ENCODE peak calls at places on chromosomes 16 and 17, in four cellular contexts. D is HCT116, H is HepG2, G is H1. P is an unnamed sample.

GRCh38 chr17:21379080-21379711 is 3.0 kb downstream of the KCNJ12 start:
- DNase-seq in D (no peak), G (no peak), H (no peak), P (no peak)

GRCh38 chr17:40791808-40792436 is 7.8 kb downstream of the KRT28 start:
- DNase-seq in D (peak), H (peak), G (no peak), P (peak)

GRCh38 chr17:61698244-61698643 is 107.2 kb upstream of the NACA2 start:
- DNase-seq in D (no peak), G (no peak), H (no peak), P (no peak)

GRCh38 chr17:58586009-58586408 is 71.6 kb upstream of the MTMR4 start:
- DNase-seq in D (no peak), G (no peak), H (no peak), P (no peak)

GRCh38 chr17:57892820-57893595 is 43.2 kb upstream of the MRPS23 start:
- DNase-seq in D (peak), G (no peak), H (peak), P (no peak)

GRCh38 chr17:75338335-75338734 is 49.1 kb upstream of the SLC25A19 start:
- DNase-seq in G (no peak), H (no peak), D (no peak), P (peak)

GRCh38 chr17:27609606-27610303 is 21.2 kb upstream of the LGALS9 start:
- DNase-seq in G (no peak), D (no peak), H (peak), P (no peak)

GRCh38 chr17:80637286-80637703 is 92.7 kb downstream of the RPTOR start:
- DNase-seq in H (no peak), D (no peak), G (no peak), P (no peak)

GRCh38 chr16:29821663-29822115 is 1.4 kb downstream of the MVP start:
- DNase-seq in G (no peak), H (no peak), D (peak), P (no peak)

GRCh38 chr16:88706288-88706964 is at the start of the genes CTU2 and RNF166:
- DNase-seq in D (peak), G (peak), H (peak), P (peak)

GRCh38 chr16:64152010-64152767 is 969.7 kb downstream of the CDH11 start:
- DNase-seq in H (no peak), G (no peak), D (no peak), P (no peak)

DNA sequence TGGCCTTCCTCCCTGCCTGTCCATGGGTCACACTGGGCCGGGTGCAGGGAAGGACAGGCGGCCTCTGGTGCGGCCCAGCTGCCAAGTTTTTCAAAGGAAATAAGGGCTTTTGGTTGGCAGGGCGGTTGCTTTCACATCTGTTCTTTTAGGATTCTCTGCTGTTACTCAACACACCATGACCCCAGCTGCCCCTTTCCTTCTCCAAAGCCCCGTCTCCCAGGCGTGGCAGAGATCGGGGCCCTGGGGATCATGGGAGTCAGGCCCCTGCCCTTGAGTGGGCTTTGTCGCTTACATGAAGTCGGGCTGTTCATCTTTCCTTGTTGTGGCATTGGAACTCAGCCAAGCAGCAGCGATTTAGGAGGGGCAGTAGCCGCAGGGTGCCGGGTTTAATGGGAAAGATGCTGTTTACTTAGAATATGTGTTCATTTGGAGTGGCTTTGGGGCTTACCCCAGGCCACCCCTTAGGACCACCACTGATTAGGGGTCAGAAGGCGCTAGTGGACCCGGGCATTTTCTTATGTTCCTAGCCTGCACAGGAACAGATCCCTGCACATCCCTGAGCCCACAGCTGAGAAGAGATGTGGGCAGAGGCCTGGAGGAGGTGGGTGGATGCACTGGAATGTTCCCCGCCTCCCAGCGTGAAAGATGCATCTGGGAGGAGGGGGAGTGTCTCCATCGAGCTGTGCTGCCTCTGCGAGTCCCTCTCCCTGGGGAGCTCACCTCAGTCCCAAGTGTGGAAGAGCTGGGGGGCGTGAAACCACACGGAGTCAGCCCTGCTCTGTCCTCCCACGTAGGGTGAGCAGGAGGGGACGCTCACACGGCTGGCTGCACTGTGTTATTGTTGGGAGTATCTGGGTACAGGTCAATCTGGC is 6.8 kb upstream of the ADCY7 start:
- DNase-seq in H (no peak), G (no peak), D (no peak), P (no peak)
- TF ChIP-seq FOSL1 in H (no peak), G (no peak), D (no peak), P (no peak)

DNA sequence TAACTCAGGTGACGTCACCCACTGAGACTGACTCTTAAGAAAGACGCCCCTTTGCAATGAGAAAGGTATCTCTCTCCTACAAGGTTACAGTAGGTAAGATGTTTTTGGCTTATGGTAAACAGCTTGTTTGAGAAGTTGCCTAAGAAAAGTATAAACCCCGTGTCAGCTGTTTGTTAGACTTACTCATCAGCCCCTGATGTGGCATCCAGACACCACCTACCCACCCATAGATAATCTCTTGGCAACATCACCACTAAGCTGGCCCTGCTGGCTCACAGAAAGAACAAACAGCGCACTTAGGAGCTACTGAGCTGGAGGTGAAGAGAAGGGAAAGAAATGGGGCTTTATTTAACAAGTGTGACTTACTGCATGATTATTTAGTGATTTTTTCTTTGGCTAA is 121.0 kb downstream of the PARN start:
- DNase-seq in H (peak), D (no peak), G (no peak), P (no peak)
- TF ChIP-seq FOSL1 in H (no peak), D (no peak), G (no peak), P (peak)

GRCh38 chr16:68459457-68459856 is 11.1 kb upstream of the SMPD3 start:
- DNase-seq in D (no peak), G (no peak), H (no peak), P (no peak)
- TF ChIP-seq FOSL1 in D (no peak), G (no peak), H (no peak), P (no peak)

GRCh38 chr17:49101054-49101534 is 31.5 kb upstream of the B4GALNT2 start:
- DNase-seq in G (no peak), H (no peak), D (peak), P (no peak)
- TF ChIP-seq FOSL1 in G (no peak), H (peak), D (peak), P (peak)

GRCh38 chr16:31009120-31009519 is 1.3 kb downstream of the STX1B start:
- DNase-seq in H (no peak), G (no peak), D (no peak), P (no peak)

GRCh38 chr16:31007684-31008083 is 2.8 kb downstream of the STX1B start:
- DNase-seq in G (no peak), D (no peak), H (no peak), P (no peak)

GRCh38 chr16:31006589-31006988 is 3.8 kb downstream of the STX1B start:
- DNase-seq in D (no peak), H (no peak), G (no peak), P (no peak)

GRCh38 chr16:31009894-31010293 is 544 bp downstream of the STX1B start:
- DNase-seq in D (no peak), H (no peak), G (no peak), P (no peak)

GRCh38 chr16:31008154-31008950 is 2.1 kb downstream of the STX1B start:
- DNase-seq in H (no peak), D (no peak), G (no peak), P (no peak)
- TF ChIP-seq FOSL1 in H (no peak), D (no peak), G (no peak), P (no peak)

DNA sequence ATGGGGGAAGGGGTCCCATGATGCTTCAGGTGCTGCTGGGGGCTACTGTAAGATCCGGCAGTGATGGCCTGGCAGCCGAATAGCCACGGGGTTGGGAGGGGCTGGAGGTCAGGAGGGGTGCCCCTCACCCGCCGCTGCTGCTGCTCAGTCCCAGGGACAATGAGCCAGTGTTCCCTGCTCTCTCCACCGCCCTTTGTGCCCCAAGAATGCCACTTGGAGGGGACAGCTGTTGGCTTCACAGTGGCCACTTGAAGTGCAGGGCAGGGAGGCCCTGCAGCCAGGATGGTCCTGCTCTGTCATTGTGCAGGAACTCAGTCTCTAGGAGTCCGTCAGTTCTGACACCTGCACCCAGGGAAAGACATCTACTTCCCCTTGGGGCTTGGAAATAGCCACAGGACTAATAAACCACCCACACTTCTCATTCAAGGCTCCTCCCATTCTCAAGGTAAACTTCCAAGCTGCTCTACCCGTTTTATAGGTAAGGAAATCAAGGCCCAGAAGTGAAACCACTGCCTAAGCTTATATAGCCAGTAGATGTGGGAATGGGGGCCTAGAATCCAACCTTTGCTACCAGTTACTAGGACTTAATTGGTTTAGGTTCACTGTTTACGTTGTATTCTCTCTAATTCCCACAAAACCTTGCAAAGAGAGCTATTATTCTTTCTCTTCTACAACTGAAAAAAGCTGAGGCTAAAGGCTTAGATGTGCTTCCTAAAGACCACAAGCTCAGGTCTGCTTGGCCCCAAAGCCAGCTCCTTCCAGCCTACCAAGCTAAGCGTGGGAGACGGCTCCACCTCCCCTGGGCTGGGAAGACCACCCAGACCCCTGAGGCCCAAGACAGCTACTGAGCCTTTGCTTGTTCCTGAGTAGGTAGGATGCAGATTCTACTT is 6.2 kb upstream of the CPSF4L start:
- DNase-seq in H (peak), G (no peak), D (no peak), P (no peak)
- TF ChIP-seq FOSL1 in H (no peak), G (no peak), D (no peak), P (no peak)

GRCh38 chr17:44780845-44781480 is 22.2 kb downstream of the ADAM11 start:
- DNase-seq in H (no peak), G (no peak), D (no peak), P (no peak)

GRCh38 chr17:44780161-44780560 is 21.4 kb downstream of the ADAM11 start:
- DNase-seq in D (no peak), H (no peak), G (no peak), P (no peak)

GRCh38 chr17:44782349-44782850 is 23.6 kb downstream of the ADAM11 start:
- DNase-seq in G (no peak), D (no peak), H (no peak), P (no peak)

GRCh38 chr17:44779211-44780025 is 20.6 kb downstream of the ADAM11 start:
- DNase-seq in G (peak), D (peak), H (peak), P (peak)

GRCh38 chr17:44781553-44782348 is 23.0 kb downstream of the ADAM11 start:
- DNase-seq in H (no peak), G (no peak), D (no peak), P (no peak)
- TF ChIP-seq FOSL1 in H (no peak), G (no peak), D (no peak), P (no peak)

P was measured in K562.